ENCODE peak calls at places on chromosomes 4 and X, in six cellular contexts. S, Z, H, R, V and I are unnamed samples.

GRCh38 chr4:102525556-102525955 is 24.4 kb downstream of the NFKB1 start:
- DNase-seq in S (no peak), Z (no peak), H (no peak), R (no peak), V (no peak), I (no peak)

GRCh38 chr4:21697583-21697982 is 251.0 kb downstream of the KCNIP4 start:
- DNase-seq in S (peak), Z (no peak), H (peak), R (no peak), V (no peak), I (peak)

GRCh38 chrX:15233416-15234015 is 36.4 kb downstream of the ASB9 start:
- DNase-seq in S (no peak), Z (no peak), H (no peak), R (peak), V (no peak), I (no peak)

GRCh38 chr4:125070869-125071268 is 243.9 kb upstream of the FAT4 start:
- DNase-seq in S (no peak), Z (no peak), H (no peak), R (no peak), V (no peak), I (peak)

GRCh38 chrX:9164535-9165425 is 130.9 kb upstream of the FAM9B start:
- DNase-seq in S (no peak), Z (peak), H (no peak), R (peak), V (no peak), I (peak)

GRCh38 chr4:87219648-87220093 is 747 bp downstream of the KLHL8 start:
- DNase-seq in S (no peak), Z (peak), H (peak), R (peak), V (no peak), I (peak)

GRCh38 chr4:26088433-26088928 is 174.5 kb downstream of the SMIM20 start:
- DNase-seq in S (no peak), Z (peak), H (no peak), R (peak), V (peak), I (peak)

GRCh38 chr4:38169524-38169923 is 209.3 kb downstream of the PTTG2 start:
- DNase-seq in S (no peak), Z (no peak), H (no peak), R (peak), V (no peak), I (no peak)

GRCh38 chr4:167233523-167234387 is 539 bp downstream of the SPOCK3 start:
- DNase-seq in S (no peak), Z (peak), H (peak), R (no peak), V (no peak), I (peak)

GRCh38 chr4:39664828-39665731 is 26.4 kb upstream of the SMIM14 start:
- DNase-seq in S (no peak), Z (peak), H (peak), R (peak), V (no peak), I (peak)

GRCh38 chrX:44415639-44416386 is 72.3 kb upstream of the EFHC2 start:
- DNase-seq in S (no peak), Z (no peak), H (no peak), R (no peak), V (no peak), I (no peak)

GRCh38 chrX:64894454-64895038 is 81.7 kb downstream of the ZC4H2 start:
- DNase-seq in S (no peak), Z (peak), H (peak), R (no peak), V (no peak), I (peak)

GRCh38 chr4:186627226-186627865 is 72.0 kb upstream of the MTNR1A start:
- DNase-seq in S (no peak), Z (peak), H (no peak), R (no peak), V (no peak), I (peak)

GRCh38 chr4:182699825-182700224 is 217.4 kb downstream of the DCTD start:
- DNase-seq in S (no peak), Z (peak), H (no peak), R (peak), V (no peak), I (peak)

GRCh38 chrX:49249071-49249470 is 13.8 kb downstream of the CCDC22 start:
- DNase-seq in S (no peak), Z (no peak), H (no peak), R (no peak), V (no peak), I (no peak)

GRCh38 chr4:77443941-77444340 is 161.7 kb upstream of the CXCL13 start:
- DNase-seq in S (no peak), Z (peak), H (no peak), R (peak), V (no peak), I (peak)

GRCh38 chr4:689498-690122 is 659 bp upstream of the SLC49A3 start:
- DNase-seq in S (no peak), Z (no peak), H (no peak), R (no peak), V (no peak), I (no peak)
- H3K4me3 ChIP-seq in S (no peak), Z (peak), H (peak), R (peak), V (no peak), I (peak)

GRCh38 chr4:46975841-46976551 is 17.4 kb downstream of the GABRA4 start:
- DNase-seq in S (no peak), Z (peak), H (no peak), R (no peak), V (peak), I (no peak)
- H3K4me3 ChIP-seq in S (no peak), Z (no peak), H (no peak), R (no peak), V (no peak), I (no peak)

GRCh38 chrX:108437789-108438623 is at the start of gene COL4A6:
- DNase-seq in S (peak), Z (no peak), H (peak), R (no peak), V (no peak), I (no peak)
- H3K4me3 ChIP-seq in S (peak), Z (peak), H (peak), R (peak), V (no peak), I (peak)

DNA sequence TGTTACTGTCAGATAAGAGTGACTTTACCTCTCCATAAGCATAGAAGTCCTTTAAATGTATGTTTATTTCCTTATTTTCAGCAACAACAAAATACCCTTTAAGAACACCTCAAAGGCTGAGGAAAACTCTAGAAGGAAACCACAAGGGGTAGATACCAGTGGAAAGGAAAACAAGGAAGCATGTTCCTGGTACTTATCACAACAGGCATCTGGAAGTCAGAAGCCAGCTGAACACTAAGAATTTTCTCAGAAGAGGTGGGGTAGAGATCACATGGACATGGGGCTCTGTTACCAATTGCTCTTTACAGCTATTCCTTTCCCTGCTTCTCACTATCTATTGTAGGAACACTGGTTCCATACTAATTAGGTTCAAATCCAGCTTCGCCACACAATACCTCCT is 51.5 kb upstream of the BEND2 start:
- DNase-seq in S (no peak), Z (no peak), H (no peak), R (no peak), V (no peak), I (no peak)
- H3K4me3 ChIP-seq in S (no peak), Z (no peak), H (no peak), R (no peak), V (no peak), I (no peak)